ENCODE peak calls at places on chromosomes 2 and 18, in ten cellular contexts. One of them, this sample, is unnamed.

GRCh38 chr2:72367530-72368225 is 220.0 kb upstream of the CYP26B1 start:
- DNase-seq in stimulated activated CD8-positive, alpha-beta memory T cell treated with anti-CD3 and anti-CD28 coated beads, Interleukin-7, amount 100 ng/mL, for 1 hour: no peak
- DNase-seq in AG09309: peak
- DNase-seq in NCI-H1092 treated with DMSO at 0.1 percent for 48 hours: no peak
- DNase-seq in ureter: peak
- DNase-seq in skeletal muscle cell: peak
- DNase-seq in GM23248: peak
- DNase-seq in foreskin fibroblast: peak
- DNase-seq in posterior vena cava: no peak
- DNase-seq in Calu3: peak
- DNase-seq in this sample: peak

GRCh38 chr2:209425082-209426071 is 1.5 kb downstream of the MAP2 start:
- DNase-seq in stimulated activated CD8-positive, alpha-beta memory T cell treated with anti-CD3 and anti-CD28 coated beads, Interleukin-7, amount 100 ng/mL, for 1 hour: no peak
- DNase-seq in AG09309: no peak
- DNase-seq in NCI-H1092 treated with DMSO at 0.1 percent for 48 hours: peak
- DNase-seq in ureter: no peak
- DNase-seq in skeletal muscle cell: no peak
- DNase-seq in GM23248: peak
- DNase-seq in foreskin fibroblast: no peak
- DNase-seq in posterior vena cava: no peak
- DNase-seq in Calu3: peak
- DNase-seq in this sample: peak

GRCh38 chr2:172101008-172101706 is 1.5 kb downstream of the DLX2 start:
- DNase-seq in stimulated activated CD8-positive, alpha-beta memory T cell treated with anti-CD3 and anti-CD28 coated beads, Interleukin-7, amount 100 ng/mL, for 1 hour: no peak
- DNase-seq in AG09309: no peak
- DNase-seq in NCI-H1092 treated with DMSO at 0.1 percent for 48 hours: no peak
- DNase-seq in ureter: no peak
- DNase-seq in skeletal muscle cell: no peak
- DNase-seq in GM23248: peak
- DNase-seq in foreskin fibroblast: no peak
- DNase-seq in posterior vena cava: no peak
- DNase-seq in Calu3: no peak
- DNase-seq in this sample: no peak

GRCh38 chr2:213150315-213150951 is 979 bp downstream of the IKZF2 start:
- DNase-seq in stimulated activated CD8-positive, alpha-beta memory T cell treated with anti-CD3 and anti-CD28 coated beads, Interleukin-7, amount 100 ng/mL, for 1 hour: no peak
- DNase-seq in AG09309: no peak
- DNase-seq in NCI-H1092 treated with DMSO at 0.1 percent for 48 hours: peak
- DNase-seq in ureter: no peak
- DNase-seq in skeletal muscle cell: no peak
- DNase-seq in GM23248: peak
- DNase-seq in foreskin fibroblast: no peak
- DNase-seq in posterior vena cava: no peak
- DNase-seq in Calu3: peak
- DNase-seq in this sample: no peak

GRCh38 chr18:3061581-3062416 is 48.9 kb upstream of the LPIN2 start:
- DNase-seq in stimulated activated CD8-positive, alpha-beta memory T cell treated with anti-CD3 and anti-CD28 coated beads, Interleukin-7, amount 100 ng/mL, for 1 hour: peak
- DNase-seq in AG09309: no peak
- DNase-seq in NCI-H1092 treated with DMSO at 0.1 percent for 48 hours: no peak
- DNase-seq in ureter: no peak
- DNase-seq in skeletal muscle cell: no peak
- DNase-seq in GM23248: no peak
- DNase-seq in foreskin fibroblast: no peak
- DNase-seq in posterior vena cava: no peak
- DNase-seq in Calu3: no peak
- DNase-seq in this sample: no peak

GRCh38 chr2:71935291-71935848 is 212.3 kb downstream of the CYP26B1 start:
- DNase-seq in stimulated activated CD8-positive, alpha-beta memory T cell treated with anti-CD3 and anti-CD28 coated beads, Interleukin-7, amount 100 ng/mL, for 1 hour: no peak
- DNase-seq in AG09309: peak
- DNase-seq in NCI-H1092 treated with DMSO at 0.1 percent for 48 hours: no peak
- DNase-seq in ureter: peak
- DNase-seq in skeletal muscle cell: peak
- DNase-seq in GM23248: peak
- DNase-seq in foreskin fibroblast: peak
- DNase-seq in posterior vena cava: peak
- DNase-seq in Calu3: no peak
- DNase-seq in this sample: no peak

GRCh38 chr2:24176326-24176725 is 1.5 kb downstream of the FAM228A start:
- DNase-seq in stimulated activated CD8-positive, alpha-beta memory T cell treated with anti-CD3 and anti-CD28 coated beads, Interleukin-7, amount 100 ng/mL, for 1 hour: no peak
- DNase-seq in AG09309: no peak
- DNase-seq in NCI-H1092 treated with DMSO at 0.1 percent for 48 hours: no peak
- DNase-seq in ureter: no peak
- DNase-seq in skeletal muscle cell: no peak
- DNase-seq in GM23248: no peak
- DNase-seq in foreskin fibroblast: no peak
- DNase-seq in posterior vena cava: no peak
- DNase-seq in Calu3: no peak
- DNase-seq in this sample: no peak

GRCh38 chr2:118457956-118458355 is 369.7 kb downstream of the INSIG2 start:
- DNase-seq in stimulated activated CD8-positive, alpha-beta memory T cell treated with anti-CD3 and anti-CD28 coated beads, Interleukin-7, amount 100 ng/mL, for 1 hour: no peak
- DNase-seq in AG09309: no peak
- DNase-seq in NCI-H1092 treated with DMSO at 0.1 percent for 48 hours: no peak
- DNase-seq in ureter: no peak
- DNase-seq in skeletal muscle cell: no peak
- DNase-seq in GM23248: no peak
- DNase-seq in foreskin fibroblast: no peak
- DNase-seq in posterior vena cava: no peak
- DNase-seq in Calu3: no peak
- DNase-seq in this sample: no peak

GRCh38 chr2:184304006-184304405 is 294.3 kb upstream of the ZNF804A start:
- DNase-seq in stimulated activated CD8-positive, alpha-beta memory T cell treated with anti-CD3 and anti-CD28 coated beads, Interleukin-7, amount 100 ng/mL, for 1 hour: no peak
- DNase-seq in AG09309: no peak
- DNase-seq in NCI-H1092 treated with DMSO at 0.1 percent for 48 hours: no peak
- DNase-seq in ureter: no peak
- DNase-seq in skeletal muscle cell: peak
- DNase-seq in GM23248: no peak
- DNase-seq in foreskin fibroblast: no peak
- DNase-seq in posterior vena cava: no peak
- DNase-seq in Calu3: no peak
- DNase-seq in this sample: no peak

GRCh38 chr2:225536036-225536435 is 136.5 kb downstream of the NYAP2 start:
- DNase-seq in stimulated activated CD8-positive, alpha-beta memory T cell treated with anti-CD3 and anti-CD28 coated beads, Interleukin-7, amount 100 ng/mL, for 1 hour: no peak
- DNase-seq in AG09309: no peak
- DNase-seq in NCI-H1092 treated with DMSO at 0.1 percent for 48 hours: no peak
- DNase-seq in ureter: no peak
- DNase-seq in skeletal muscle cell: no peak
- DNase-seq in GM23248: no peak
- DNase-seq in foreskin fibroblast: no peak
- DNase-seq in posterior vena cava: no peak
- DNase-seq in Calu3: no peak
- DNase-seq in this sample: no peak

GRCh38 chr18:48771641-48772380 is 179.0 kb downstream of the SMAD7 start:
- DNase-seq in stimulated activated CD8-positive, alpha-beta memory T cell treated with anti-CD3 and anti-CD28 coated beads, Interleukin-7, amount 100 ng/mL, for 1 hour: no peak
- DNase-seq in AG09309: no peak
- DNase-seq in NCI-H1092 treated with DMSO at 0.1 percent for 48 hours: no peak
- DNase-seq in ureter: no peak
- DNase-seq in skeletal muscle cell: no peak
- DNase-seq in GM23248: no peak
- DNase-seq in foreskin fibroblast: no peak
- DNase-seq in posterior vena cava: no peak
- DNase-seq in Calu3: no peak
- DNase-seq in this sample: no peak